ENCODE peak calls at places on chromosomes 7 and 10, in five cellular contexts. N, J, K, V and R are unnamed samples.
A peak's percentile ranks its signal among the peaks of the same experiment; 100 is the strongest.

GRCh38 chr7:119572132-119572531 is 700.8 kb upstream of the KCND2 start:
- DNase-seq in N (peak; percentile 49), J (no peak), K (no peak), V (no peak), R (no peak)

GRCh38 chr10:103431902-103432301 is 20.3 kb downstream of the CALHM2 start:
- DNase-seq in N (no peak), J (no peak), K (no peak), V (no peak), R (no peak)

GRCh38 chr10:126500185-126500584 is 111.9 kb upstream of the ADAM12 start:
- DNase-seq in N (no peak), J (no peak), K (no peak), V (no peak), R (no peak)

GRCh38 chr7:55133630-55134392 is 115.0 kb downstream of the EGFR start:
- DNase-seq in N (peak; percentile 79), J (peak; percentile 94), K (no peak), V (no peak), R (no peak)

GRCh38 chr7:135274495-135275268 is 41.0 kb downstream of the STRA8 start:
- DNase-seq in N (no peak), J (peak; percentile 28), K (no peak), V (peak; percentile 49), R (no peak)

GRCh38 chr10:79246209-79246581 is 101.1 kb upstream of the PPIF start:
- DNase-seq in N (peak; percentile 89), J (no peak), K (peak; percentile 88), V (peak; percentile 33), R (no peak)

GRCh38 chr7:40380111-40380510 is 245.3 kb downstream of the SUGCT start:
- DNase-seq in N (no peak), J (no peak), K (no peak), V (no peak), R (no peak)

GRCh38 chr7:146736446-146737190 is 620.0 kb downstream of the CNTNAP2 start:
- DNase-seq in N (no peak), J (no peak), K (no peak), V (no peak), R (no peak)

GRCh38 chr10:26911811-26912461 is 51.2 kb upstream of the ABI1 start:
- DNase-seq in N (no peak), J (no peak), K (no peak), V (no peak), R (no peak)

GRCh38 chr10:119235381-119235780 is 28.0 kb downstream of the GRK5 start:
- DNase-seq in N (no peak), J (no peak), K (no peak), V (no peak), R (no peak)

GRCh38 chr10:93222211-93222754 is 148.6 kb downstream of the CYP26A1 start:
- DNase-seq in N (no peak), J (no peak), K (no peak), V (no peak), R (no peak)

GRCh38 chr10:5356479-5356763 is 8.3 kb upstream of the UCN3 start:
- DNase-seq in N (no peak), J (no peak), K (no peak), V (no peak), R (no peak)

GRCh38 chr7:5420108-5420840 is 3.4 kb downstream of the TNRC18 start:
- DNase-seq in N (peak; percentile 71), J (no peak), K (peak; percentile 70), V (no peak), R (peak; percentile 87)
- H3K4me3 ChIP-seq in N (peak overlapping the region; percentile 99), J (peak overlapping the region; percentile 84), K (peak overlapping the region; percentile 87), V (peak overlapping the region; percentile 97), R (peak overlapping the region; percentile 40)

DNA sequence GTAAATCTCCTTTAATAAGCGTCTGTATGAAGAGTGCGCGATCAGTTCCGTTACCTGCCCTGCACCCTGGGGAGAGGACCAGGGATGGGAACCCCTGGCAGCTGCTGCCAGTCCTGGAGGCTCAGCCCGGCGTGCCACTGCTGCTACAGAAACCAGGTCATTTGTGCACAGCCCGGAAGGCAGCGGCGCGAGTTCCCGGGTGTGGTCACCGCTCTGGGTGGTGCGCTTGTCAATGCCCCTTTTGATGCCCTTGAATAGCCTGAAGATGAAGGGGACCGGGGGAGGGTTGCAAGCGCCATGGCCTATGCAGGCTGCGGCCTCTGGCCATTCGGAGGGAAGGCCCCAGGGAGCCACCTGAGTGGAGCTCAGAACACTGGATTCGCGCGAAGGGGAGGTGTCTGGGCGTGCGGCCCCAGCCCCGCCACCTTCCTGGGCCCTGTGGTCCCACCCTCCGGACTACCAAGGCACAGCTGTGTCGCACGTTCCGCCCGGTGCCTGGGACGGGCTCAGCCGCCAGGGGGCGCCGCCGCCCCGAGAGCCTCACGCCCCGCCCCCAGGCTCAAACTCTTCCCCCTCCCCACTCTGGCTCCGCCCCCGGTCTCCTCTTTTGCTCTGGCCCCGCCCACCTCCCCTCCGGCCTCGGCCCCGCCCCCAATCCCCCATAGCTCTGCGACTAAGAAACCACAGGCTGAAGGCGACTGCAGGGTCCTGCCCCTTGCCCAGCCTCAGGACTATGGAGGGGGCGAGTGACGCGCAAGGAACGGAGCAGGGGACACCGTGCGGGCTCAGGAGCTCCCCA is 16.5 kb downstream of the AP5Z1 start:
- DNase-seq in N (peak; percentile 84), J (no peak), K (peak; percentile 71), V (peak; percentile 85), R (peak; percentile 94)
- H3K4me3 ChIP-seq in N (peak overlapping the region; percentile 58), J (peak overlapping the region; percentile 44), K (no peak overlapping the region), V (peak overlapping the region; percentile 25), R (peak overlapping the region; percentile 45)

GRCh38 chr10:67924136-67924535 is 39.7 kb downstream of the SIRT1 start:
- DNase-seq in N (no peak), J (no peak), K (no peak), V (no peak), R (no peak)
- H3K4me3 ChIP-seq in N (no peak overlapping the region), J (no peak overlapping the region), K (no peak overlapping the region), V (no peak overlapping the region), R (no peak overlapping the region)

GRCh38 chr7:70578131-70578530 is 553.8 kb upstream of the GALNT17 start:
- DNase-seq in N (no peak), J (no peak), K (no peak), V (no peak), R (no peak)
- H3K4me3 ChIP-seq in N (no peak overlapping the region), J (no peak overlapping the region), K (no peak overlapping the region), V (no peak overlapping the region), R (no peak overlapping the region)

GRCh38 chr7:148987751-148988512 is 40.4 kb downstream of the PDIA4 start:
- DNase-seq in N (no peak), J (no peak), K (peak; percentile 54), V (no peak), R (peak; percentile 75)
- H3K4me3 ChIP-seq in N (peak overlapping the region; percentile 67), J (peak overlapping the region; percentile 95), K (peak overlapping the region; percentile 61), V (peak overlapping the region; percentile 51), R (peak overlapping the region; percentile 55)

DNA sequence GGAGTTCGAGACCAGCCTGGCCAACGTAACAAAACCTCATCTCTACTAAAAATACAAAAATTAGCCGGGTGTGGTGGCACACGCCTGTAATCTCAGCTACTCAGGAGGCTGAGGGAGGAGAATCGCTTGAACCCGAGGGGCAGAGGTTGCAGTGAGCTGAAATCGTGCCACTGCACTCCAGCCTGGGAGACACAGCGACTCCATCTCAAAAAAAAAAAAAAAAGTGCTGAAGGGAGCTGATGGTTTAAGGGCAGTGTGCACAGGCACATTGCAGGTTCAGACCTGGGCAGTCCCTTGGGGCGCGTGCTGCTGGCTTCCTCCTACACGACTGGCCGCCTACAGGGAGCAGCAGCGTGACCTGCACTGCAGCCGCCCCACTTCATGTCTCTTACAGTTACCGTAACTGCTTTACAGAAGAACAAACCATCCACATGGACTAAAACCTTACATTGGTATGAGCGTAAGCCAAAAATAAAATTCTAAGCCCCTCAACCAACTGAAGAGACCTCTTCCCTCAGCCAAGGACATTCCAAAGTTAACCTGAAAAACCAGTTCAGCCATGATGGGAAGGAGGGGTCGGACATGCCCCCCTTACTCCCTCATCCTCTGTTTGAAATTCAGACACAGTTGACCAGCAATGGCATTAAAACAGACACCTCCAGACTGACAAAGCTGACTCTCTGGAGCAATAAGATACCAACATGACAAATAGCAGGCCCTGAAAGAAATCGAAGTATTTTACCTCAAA is 262.2 kb downstream of the ZMYND11 start:
- DNase-seq in N (no peak), J (no peak), K (no peak), V (no peak), R (no peak)
- H3K4me3 ChIP-seq in N (no peak overlapping the region), J (no peak overlapping the region), K (no peak overlapping the region), V (no peak overlapping the region), R (no peak overlapping the region)

GRCh38 chr10:62792261-62792660 is 12.3 kb upstream of the ADO start:
- DNase-seq in N (no peak), J (no peak), K (no peak), V (no peak), R (no peak)

GRCh38 chr10:62790571-62790970 is 13.9 kb upstream of the ADO start:
- DNase-seq in N (no peak), J (no peak), K (no peak), V (no peak), R (no peak)

GRCh38 chr10:62794306-62794705 is 10.2 kb upstream of the ADO start:
- DNase-seq in N (no peak), J (no peak), K (no peak), V (no peak), R (no peak)

GRCh38 chr10:62795750-62796149 is 8.8 kb upstream of the ADO start:
- DNase-seq in N (no peak), J (no peak), K (no peak), V (no peak), R (peak; percentile 50)

DNA sequence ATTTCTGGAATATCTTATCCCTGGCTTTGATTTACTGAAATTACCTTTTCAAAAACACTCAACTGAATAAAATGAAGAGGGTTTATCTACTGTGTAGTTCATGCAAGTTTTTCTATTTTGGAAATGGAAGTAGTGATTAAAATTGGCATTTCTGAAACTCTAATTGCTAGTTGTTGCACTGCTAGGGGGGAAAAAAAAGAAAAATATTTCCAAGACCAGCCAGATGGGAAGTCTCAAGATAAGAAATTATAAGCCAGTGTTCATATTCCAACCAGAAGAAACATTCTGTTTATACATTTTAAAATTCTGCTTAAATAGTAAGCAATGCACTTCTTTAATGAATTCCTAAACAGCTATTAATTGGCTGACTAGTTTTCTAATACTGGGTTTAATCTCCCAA is 9.4 kb upstream of the ADO start:
- DNase-seq in N (no peak), J (no peak), K (no peak), V (no peak), R (no peak)
- H3K4me3 ChIP-seq in N (no peak overlapping the region), J (no peak overlapping the region), K (no peak overlapping the region), V (no peak overlapping the region), R (no peak overlapping the region)

GRCh38 chr7:123744416-123744815 is 4.4 kb downstream of the WASL start:
- DNase-seq in N (no peak), J (no peak), K (no peak), V (no peak), R (no peak)

GRCh38 chr7:123747620-123748141 is 1.1 kb downstream of the WASL start:
- DNase-seq in N (peak; percentile 63), J (peak; percentile 70), K (peak; percentile 70), V (peak; percentile 16), R (peak; percentile 72)

GRCh38 chr7:123746055-123746454 is 2.7 kb downstream of the WASL start:
- DNase-seq in N (no peak), J (no peak), K (no peak), V (no peak), R (no peak)

GRCh38 chr7:123747089-123747488 is 1.7 kb downstream of the WASL start:
- DNase-seq in N (no peak), J (no peak), K (no peak), V (no peak), R (no peak)

GRCh38 chr7:123745437-123745836 is 3.4 kb downstream of the WASL start:
- DNase-seq in N (no peak), J (no peak), K (no peak), V (no peak), R (no peak)
- H3K4me3 ChIP-seq in N (no peak overlapping the region), J (no peak overlapping the region), K (no peak overlapping the region), V (no peak overlapping the region), R (no peak overlapping the region)